ENCODE peak calls at places on chromosomes 13 and 19, in six cellular contexts. One of them, this sample, is unnamed.

GRCh38 chr13:31149604-31150003 is 12.1 kb downstream of the HSPH1 start:
- DNase-seq in putamen: no peak
- DNase-seq in T-helper 2 cell: no peak
- DNase-seq in GOT3: no peak
- DNase-seq in activated naive CD4-positive, alpha-beta T cell treated with Interleukin-2 at 50 U/mL for 16 hours: no peak
- DNase-seq in stimulated activated CD4-positive, alpha-beta T cell treated with anti-CD3 and anti-CD28 coated beads, Interleukin-1b, Interleukin-23, amount 100 ng/mL, for 48 hours: no peak
- DNase-seq in this sample: no peak

GRCh38 chr19:30701178-30701577 is 329.0 kb downstream of the ZNF536 start:
- DNase-seq in putamen: no peak
- DNase-seq in T-helper 2 cell: no peak
- DNase-seq in GOT3: no peak
- DNase-seq in activated naive CD4-positive, alpha-beta T cell treated with Interleukin-2 at 50 U/mL for 16 hours: no peak
- DNase-seq in stimulated activated CD4-positive, alpha-beta T cell treated with anti-CD3 and anti-CD28 coated beads, Interleukin-1b, Interleukin-23, amount 100 ng/mL, for 48 hours: no peak
- DNase-seq in this sample: no peak

GRCh38 chr19:676343-677105 is at the start of gene FSTL3:
- DNase-seq in putamen: no peak
- DNase-seq in T-helper 2 cell: no peak
- DNase-seq in GOT3: no peak
- DNase-seq in activated naive CD4-positive, alpha-beta T cell treated with Interleukin-2 at 50 U/mL for 16 hours: no peak
- DNase-seq in stimulated activated CD4-positive, alpha-beta T cell treated with anti-CD3 and anti-CD28 coated beads, Interleukin-1b, Interleukin-23, amount 100 ng/mL, for 48 hours: no peak
- DNase-seq in this sample: no peak

GRCh38 chr19:6828698-6829633 is 56.5 kb downstream of the VAV1 start:
- DNase-seq in putamen: no peak
- DNase-seq in T-helper 2 cell: no peak
- DNase-seq in GOT3: no peak
- DNase-seq in activated naive CD4-positive, alpha-beta T cell treated with Interleukin-2 at 50 U/mL for 16 hours: peak
- DNase-seq in stimulated activated CD4-positive, alpha-beta T cell treated with anti-CD3 and anti-CD28 coated beads, Interleukin-1b, Interleukin-23, amount 100 ng/mL, for 48 hours: peak
- DNase-seq in this sample: no peak

GRCh38 chr19:41323023-41323422 is 13.1 kb downstream of the CCDC97 start:
- DNase-seq in putamen: no peak
- DNase-seq in T-helper 2 cell: no peak
- DNase-seq in GOT3: no peak
- DNase-seq in activated naive CD4-positive, alpha-beta T cell treated with Interleukin-2 at 50 U/mL for 16 hours: no peak
- DNase-seq in stimulated activated CD4-positive, alpha-beta T cell treated with anti-CD3 and anti-CD28 coated beads, Interleukin-1b, Interleukin-23, amount 100 ng/mL, for 48 hours: no peak
- DNase-seq in this sample: no peak

GRCh38 chr13:61162636-61163035 is 253.0 kb downstream of the PCDH20 start:
- DNase-seq in putamen: no peak
- DNase-seq in T-helper 2 cell: no peak
- DNase-seq in GOT3: no peak
- DNase-seq in activated naive CD4-positive, alpha-beta T cell treated with Interleukin-2 at 50 U/mL for 16 hours: no peak
- DNase-seq in stimulated activated CD4-positive, alpha-beta T cell treated with anti-CD3 and anti-CD28 coated beads, Interleukin-1b, Interleukin-23, amount 100 ng/mL, for 48 hours: no peak
- DNase-seq in this sample: no peak

GRCh38 chr13:79995334-79995733 is 345.6 kb downstream of the SPRY2 start:
- DNase-seq in putamen: peak
- DNase-seq in T-helper 2 cell: no peak
- DNase-seq in GOT3: no peak
- DNase-seq in activated naive CD4-positive, alpha-beta T cell treated with Interleukin-2 at 50 U/mL for 16 hours: no peak
- DNase-seq in stimulated activated CD4-positive, alpha-beta T cell treated with anti-CD3 and anti-CD28 coated beads, Interleukin-1b, Interleukin-23, amount 100 ng/mL, for 48 hours: no peak
- DNase-seq in this sample: peak

GRCh38 chr13:37187110-37187509 is 81.6 kb upstream of the CSNK1A1L start:
- DNase-seq in putamen: no peak
- DNase-seq in T-helper 2 cell: no peak
- DNase-seq in GOT3: no peak
- DNase-seq in activated naive CD4-positive, alpha-beta T cell treated with Interleukin-2 at 50 U/mL for 16 hours: no peak
- DNase-seq in stimulated activated CD4-positive, alpha-beta T cell treated with anti-CD3 and anti-CD28 coated beads, Interleukin-1b, Interleukin-23, amount 100 ng/mL, for 48 hours: no peak
- DNase-seq in this sample: no peak

GRCh38 chr13:46621133-46621532 is 68.2 kb downstream of the LRCH1 start:
- DNase-seq in putamen: no peak
- DNase-seq in T-helper 2 cell: no peak
- DNase-seq in GOT3: no peak
- DNase-seq in activated naive CD4-positive, alpha-beta T cell treated with Interleukin-2 at 50 U/mL for 16 hours: no peak
- DNase-seq in stimulated activated CD4-positive, alpha-beta T cell treated with anti-CD3 and anti-CD28 coated beads, Interleukin-1b, Interleukin-23, amount 100 ng/mL, for 48 hours: no peak
- DNase-seq in this sample: no peak

GRCh38 chr13:113364371-113364932 is 522 bp upstream of the GRTP1 start:
- DNase-seq in putamen: no peak
- DNase-seq in T-helper 2 cell: no peak
- DNase-seq in GOT3: no peak
- DNase-seq in activated naive CD4-positive, alpha-beta T cell treated with Interleukin-2 at 50 U/mL for 16 hours: no peak
- DNase-seq in stimulated activated CD4-positive, alpha-beta T cell treated with anti-CD3 and anti-CD28 coated beads, Interleukin-1b, Interleukin-23, amount 100 ng/mL, for 48 hours: no peak
- DNase-seq in this sample: no peak

GRCh38 chr19:58406818-58407657 is 1.4 kb upstream of the ZNF584 start:
- DNase-seq in putamen: no peak
- DNase-seq in T-helper 2 cell: no peak
- DNase-seq in GOT3: no peak
- DNase-seq in activated naive CD4-positive, alpha-beta T cell treated with Interleukin-2 at 50 U/mL for 16 hours: no peak
- DNase-seq in stimulated activated CD4-positive, alpha-beta T cell treated with anti-CD3 and anti-CD28 coated beads, Interleukin-1b, Interleukin-23, amount 100 ng/mL, for 48 hours: no peak
- DNase-seq in this sample: no peak

GRCh38 chr13:106464076-106464475 is 71.4 kb downstream of the EFNB2 start:
- DNase-seq in putamen: no peak
- DNase-seq in T-helper 2 cell: no peak
- DNase-seq in GOT3: no peak
- DNase-seq in activated naive CD4-positive, alpha-beta T cell treated with Interleukin-2 at 50 U/mL for 16 hours: no peak
- DNase-seq in stimulated activated CD4-positive, alpha-beta T cell treated with anti-CD3 and anti-CD28 coated beads, Interleukin-1b, Interleukin-23, amount 100 ng/mL, for 48 hours: no peak
- DNase-seq in this sample: no peak

GRCh38 chr19:46428278-46429141 is at the start of gene PNMA8C:
- DNase-seq in putamen: peak
- DNase-seq in T-helper 2 cell: no peak
- DNase-seq in GOT3: no peak
- DNase-seq in activated naive CD4-positive, alpha-beta T cell treated with Interleukin-2 at 50 U/mL for 16 hours: peak
- DNase-seq in stimulated activated CD4-positive, alpha-beta T cell treated with anti-CD3 and anti-CD28 coated beads, Interleukin-1b, Interleukin-23, amount 100 ng/mL, for 48 hours: peak
- DNase-seq in this sample: no peak

GRCh38 chr19:34345934-34346333 is 19.1 kb upstream of the GPI start:
- DNase-seq in putamen: peak
- DNase-seq in T-helper 2 cell: no peak
- DNase-seq in GOT3: peak
- DNase-seq in activated naive CD4-positive, alpha-beta T cell treated with Interleukin-2 at 50 U/mL for 16 hours: peak
- DNase-seq in stimulated activated CD4-positive, alpha-beta T cell treated with anti-CD3 and anti-CD28 coated beads, Interleukin-1b, Interleukin-23, amount 100 ng/mL, for 48 hours: peak
- DNase-seq in this sample: peak

GRCh38 chr13:41854758-41855157 is 106.2 kb downstream of the VWA8 start:
- DNase-seq in putamen: no peak
- DNase-seq in T-helper 2 cell: no peak
- DNase-seq in GOT3: no peak
- DNase-seq in activated naive CD4-positive, alpha-beta T cell treated with Interleukin-2 at 50 U/mL for 16 hours: no peak
- DNase-seq in stimulated activated CD4-positive, alpha-beta T cell treated with anti-CD3 and anti-CD28 coated beads, Interleukin-1b, Interleukin-23, amount 100 ng/mL, for 48 hours: no peak
- DNase-seq in this sample: no peak

GRCh38 chr13:57632276-57633140 is 964 bp downstream of the PCDH17 start:
- DNase-seq in putamen: no peak
- DNase-seq in T-helper 2 cell: no peak
- DNase-seq in GOT3: no peak
- DNase-seq in activated naive CD4-positive, alpha-beta T cell treated with Interleukin-2 at 50 U/mL for 16 hours: no peak
- DNase-seq in stimulated activated CD4-positive, alpha-beta T cell treated with anti-CD3 and anti-CD28 coated beads, Interleukin-1b, Interleukin-23, amount 100 ng/mL, for 48 hours: no peak
- DNase-seq in this sample: no peak

GRCh38 chr13:113658836-113659235 is 838 bp upstream of the ATP4B start:
- DNase-seq in putamen: no peak
- DNase-seq in T-helper 2 cell: no peak
- DNase-seq in GOT3: no peak
- DNase-seq in activated naive CD4-positive, alpha-beta T cell treated with Interleukin-2 at 50 U/mL for 16 hours: no peak
- DNase-seq in stimulated activated CD4-positive, alpha-beta T cell treated with anti-CD3 and anti-CD28 coated beads, Interleukin-1b, Interleukin-23, amount 100 ng/mL, for 48 hours: no peak
- DNase-seq in this sample: no peak

GRCh38 chr19:16016226-16017137 is 59.8 kb upstream of the TPM4 start:
- DNase-seq in putamen: no peak
- DNase-seq in T-helper 2 cell: no peak
- DNase-seq in GOT3: no peak
- DNase-seq in activated naive CD4-positive, alpha-beta T cell treated with Interleukin-2 at 50 U/mL for 16 hours: no peak
- DNase-seq in stimulated activated CD4-positive, alpha-beta T cell treated with anti-CD3 and anti-CD28 coated beads, Interleukin-1b, Interleukin-23, amount 100 ng/mL, for 48 hours: no peak
- DNase-seq in this sample: no peak

GRCh38 chr19:23949611-23950010 is 34.9 kb downstream of the ZNF726 start:
- DNase-seq in putamen: no peak
- DNase-seq in T-helper 2 cell: no peak
- DNase-seq in GOT3: no peak
- DNase-seq in activated naive CD4-positive, alpha-beta T cell treated with Interleukin-2 at 50 U/mL for 16 hours: no peak
- DNase-seq in stimulated activated CD4-positive, alpha-beta T cell treated with anti-CD3 and anti-CD28 coated beads, Interleukin-1b, Interleukin-23, amount 100 ng/mL, for 48 hours: no peak
- DNase-seq in this sample: no peak

GRCh38 chr13:76512676-76513277 is 373.4 kb downstream of the KCTD12 start:
- DNase-seq in putamen: no peak
- DNase-seq in T-helper 2 cell: no peak
- DNase-seq in GOT3: no peak
- DNase-seq in activated naive CD4-positive, alpha-beta T cell treated with Interleukin-2 at 50 U/mL for 16 hours: no peak
- DNase-seq in stimulated activated CD4-positive, alpha-beta T cell treated with anti-CD3 and anti-CD28 coated beads, Interleukin-1b, Interleukin-23, amount 100 ng/mL, for 48 hours: no peak
- DNase-seq in this sample: peak

GRCh38 chr13:35994131-35994966 is 136.8 kb downstream of the DCLK1 start:
- DNase-seq in putamen: no peak
- DNase-seq in T-helper 2 cell: no peak
- DNase-seq in GOT3: peak
- DNase-seq in activated naive CD4-positive, alpha-beta T cell treated with Interleukin-2 at 50 U/mL for 16 hours: no peak
- DNase-seq in stimulated activated CD4-positive, alpha-beta T cell treated with anti-CD3 and anti-CD28 coated beads, Interleukin-1b, Interleukin-23, amount 100 ng/mL, for 48 hours: no peak
- DNase-seq in this sample: peak

GRCh38 chr13:83450586-83450985 is 431.7 kb downstream of the SLITRK1 start:
- DNase-seq in putamen: no peak
- DNase-seq in T-helper 2 cell: no peak
- DNase-seq in GOT3: no peak
- DNase-seq in activated naive CD4-positive, alpha-beta T cell treated with Interleukin-2 at 50 U/mL for 16 hours: no peak
- DNase-seq in stimulated activated CD4-positive, alpha-beta T cell treated with anti-CD3 and anti-CD28 coated beads, Interleukin-1b, Interleukin-23, amount 100 ng/mL, for 48 hours: no peak
- DNase-seq in this sample: no peak

GRCh38 chr13:51154029-51154555 is 43.0 kb upstream of the C13orf42 start:
- DNase-seq in putamen: no peak
- DNase-seq in T-helper 2 cell: no peak
- DNase-seq in GOT3: no peak
- DNase-seq in activated naive CD4-positive, alpha-beta T cell treated with Interleukin-2 at 50 U/mL for 16 hours: no peak
- DNase-seq in stimulated activated CD4-positive, alpha-beta T cell treated with anti-CD3 and anti-CD28 coated beads, Interleukin-1b, Interleukin-23, amount 100 ng/mL, for 48 hours: peak
- DNase-seq in this sample: no peak

GRCh38 chr13:114309806-114310410 is 4.4 kb upstream of the CHAMP1 start:
- DNase-seq in putamen: no peak
- DNase-seq in T-helper 2 cell: no peak
- DNase-seq in GOT3: no peak
- DNase-seq in activated naive CD4-positive, alpha-beta T cell treated with Interleukin-2 at 50 U/mL for 16 hours: no peak
- DNase-seq in stimulated activated CD4-positive, alpha-beta T cell treated with anti-CD3 and anti-CD28 coated beads, Interleukin-1b, Interleukin-23, amount 100 ng/mL, for 48 hours: no peak
- DNase-seq in this sample: no peak

GRCh38 chr13:77861716-77862115 is 56.9 kb downstream of the EDNRB start:
- DNase-seq in putamen: no peak
- DNase-seq in T-helper 2 cell: no peak
- DNase-seq in GOT3: no peak
- DNase-seq in activated naive CD4-positive, alpha-beta T cell treated with Interleukin-2 at 50 U/mL for 16 hours: no peak
- DNase-seq in stimulated activated CD4-positive, alpha-beta T cell treated with anti-CD3 and anti-CD28 coated beads, Interleukin-1b, Interleukin-23, amount 100 ng/mL, for 48 hours: no peak
- DNase-seq in this sample: no peak

GRCh38 chr13:20588529-20589110 is 21.7 kb downstream of the IFT88 start:
- DNase-seq in putamen: no peak
- DNase-seq in T-helper 2 cell: no peak
- DNase-seq in GOT3: no peak
- DNase-seq in activated naive CD4-positive, alpha-beta T cell treated with Interleukin-2 at 50 U/mL for 16 hours: no peak
- DNase-seq in stimulated activated CD4-positive, alpha-beta T cell treated with anti-CD3 and anti-CD28 coated beads, Interleukin-1b, Interleukin-23, amount 100 ng/mL, for 48 hours: no peak
- DNase-seq in this sample: no peak

GRCh38 chr13:113589251-113589960 is 4.9 kb downstream of the TFDP1 start:
- DNase-seq in putamen: no peak
- DNase-seq in T-helper 2 cell: no peak
- DNase-seq in GOT3: no peak
- DNase-seq in activated naive CD4-positive, alpha-beta T cell treated with Interleukin-2 at 50 U/mL for 16 hours: no peak
- DNase-seq in stimulated activated CD4-positive, alpha-beta T cell treated with anti-CD3 and anti-CD28 coated beads, Interleukin-1b, Interleukin-23, amount 100 ng/mL, for 48 hours: no peak
- DNase-seq in this sample: no peak

GRCh38 chr13:79679334-79679733 is 198.4 kb downstream of the NDFIP2 start:
- DNase-seq in putamen: no peak
- DNase-seq in T-helper 2 cell: no peak
- DNase-seq in GOT3: no peak
- DNase-seq in activated naive CD4-positive, alpha-beta T cell treated with Interleukin-2 at 50 U/mL for 16 hours: no peak
- DNase-seq in stimulated activated CD4-positive, alpha-beta T cell treated with anti-CD3 and anti-CD28 coated beads, Interleukin-1b, Interleukin-23, amount 100 ng/mL, for 48 hours: peak
- DNase-seq in this sample: no peak

GRCh38 chr19:46524272-46524671 is 28.6 kb upstream of the PNMA8B start:
- DNase-seq in putamen: no peak
- DNase-seq in T-helper 2 cell: no peak
- DNase-seq in GOT3: no peak
- DNase-seq in activated naive CD4-positive, alpha-beta T cell treated with Interleukin-2 at 50 U/mL for 16 hours: no peak
- DNase-seq in stimulated activated CD4-positive, alpha-beta T cell treated with anti-CD3 and anti-CD28 coated beads, Interleukin-1b, Interleukin-23, amount 100 ng/mL, for 48 hours: no peak
- DNase-seq in this sample: no peak

GRCh38 chr13:36752673-36753072 is 66.3 kb upstream of the RFXAP start:
- DNase-seq in putamen: no peak
- DNase-seq in T-helper 2 cell: no peak
- DNase-seq in GOT3: no peak
- DNase-seq in activated naive CD4-positive, alpha-beta T cell treated with Interleukin-2 at 50 U/mL for 16 hours: no peak
- DNase-seq in stimulated activated CD4-positive, alpha-beta T cell treated with anti-CD3 and anti-CD28 coated beads, Interleukin-1b, Interleukin-23, amount 100 ng/mL, for 48 hours: no peak
- DNase-seq in this sample: no peak

GRCh38 chr19:7294571-7295212 is 478 bp upstream of the INSR start:
- DNase-seq in putamen: peak
- DNase-seq in T-helper 2 cell: no peak
- DNase-seq in GOT3: no peak
- DNase-seq in activated naive CD4-positive, alpha-beta T cell treated with Interleukin-2 at 50 U/mL for 16 hours: no peak
- DNase-seq in stimulated activated CD4-positive, alpha-beta T cell treated with anti-CD3 and anti-CD28 coated beads, Interleukin-1b, Interleukin-23, amount 100 ng/mL, for 48 hours: peak
- DNase-seq in this sample: peak

GRCh38 chr19:10625003-10625761 is at the start of gene SLC44A2:
- DNase-seq in putamen: peak
- DNase-seq in T-helper 2 cell: no peak
- DNase-seq in GOT3: no peak
- DNase-seq in activated naive CD4-positive, alpha-beta T cell treated with Interleukin-2 at 50 U/mL for 16 hours: no peak
- DNase-seq in stimulated activated CD4-positive, alpha-beta T cell treated with anti-CD3 and anti-CD28 coated beads, Interleukin-1b, Interleukin-23, amount 100 ng/mL, for 48 hours: no peak
- DNase-seq in this sample: no peak

GRCh38 chr13:112679932-112680677 is 9.7 kb upstream of the ATP11A start:
- DNase-seq in putamen: no peak
- DNase-seq in T-helper 2 cell: no peak
- DNase-seq in GOT3: no peak
- DNase-seq in activated naive CD4-positive, alpha-beta T cell treated with Interleukin-2 at 50 U/mL for 16 hours: no peak
- DNase-seq in stimulated activated CD4-positive, alpha-beta T cell treated with anti-CD3 and anti-CD28 coated beads, Interleukin-1b, Interleukin-23, amount 100 ng/mL, for 48 hours: no peak
- DNase-seq in this sample: no peak

GRCh38 chr19:56132316-56132822 is 8.7 kb upstream of the ZNF444 start:
- DNase-seq in putamen: no peak
- DNase-seq in T-helper 2 cell: no peak
- DNase-seq in GOT3: no peak
- DNase-seq in activated naive CD4-positive, alpha-beta T cell treated with Interleukin-2 at 50 U/mL for 16 hours: no peak
- DNase-seq in stimulated activated CD4-positive, alpha-beta T cell treated with anti-CD3 and anti-CD28 coated beads, Interleukin-1b, Interleukin-23, amount 100 ng/mL, for 48 hours: no peak
- DNase-seq in this sample: no peak

GRCh38 chr19:49421039-49421877 is 2.0 kb downstream of the PTH2 start:
- DNase-seq in putamen: no peak
- DNase-seq in T-helper 2 cell: no peak
- DNase-seq in GOT3: no peak
- DNase-seq in activated naive CD4-positive, alpha-beta T cell treated with Interleukin-2 at 50 U/mL for 16 hours: peak
- DNase-seq in stimulated activated CD4-positive, alpha-beta T cell treated with anti-CD3 and anti-CD28 coated beads, Interleukin-1b, Interleukin-23, amount 100 ng/mL, for 48 hours: peak
- DNase-seq in this sample: no peak

GRCh38 chr19:18672606-18673337 is 10.7 kb upstream of the CRTC1 start:
- DNase-seq in putamen: peak
- DNase-seq in T-helper 2 cell: no peak
- DNase-seq in GOT3: no peak
- DNase-seq in activated naive CD4-positive, alpha-beta T cell treated with Interleukin-2 at 50 U/mL for 16 hours: no peak
- DNase-seq in stimulated activated CD4-positive, alpha-beta T cell treated with anti-CD3 and anti-CD28 coated beads, Interleukin-1b, Interleukin-23, amount 100 ng/mL, for 48 hours: no peak
- DNase-seq in this sample: no peak

GRCh38 chr19:54316746-54317107 is 3.8 kb upstream of the LILRA5 start:
- DNase-seq in putamen: no peak
- DNase-seq in T-helper 2 cell: no peak
- DNase-seq in GOT3: no peak
- DNase-seq in activated naive CD4-positive, alpha-beta T cell treated with Interleukin-2 at 50 U/mL for 16 hours: no peak
- DNase-seq in stimulated activated CD4-positive, alpha-beta T cell treated with anti-CD3 and anti-CD28 coated beads, Interleukin-1b, Interleukin-23, amount 100 ng/mL, for 48 hours: no peak
- DNase-seq in this sample: no peak

GRCh38 chr19:53910170-53910518 is 1.1 kb downstream of the CACNG7 start:
- DNase-seq in putamen: no peak
- DNase-seq in T-helper 2 cell: no peak
- DNase-seq in GOT3: no peak
- DNase-seq in activated naive CD4-positive, alpha-beta T cell treated with Interleukin-2 at 50 U/mL for 16 hours: no peak
- DNase-seq in stimulated activated CD4-positive, alpha-beta T cell treated with anti-CD3 and anti-CD28 coated beads, Interleukin-1b, Interleukin-23, amount 100 ng/mL, for 48 hours: no peak
- DNase-seq in this sample: no peak

GRCh38 chr13:50426932-50427331 is 411.7 kb downstream of the KCNRG start:
- DNase-seq in putamen: no peak
- DNase-seq in T-helper 2 cell: no peak
- DNase-seq in GOT3: no peak
- DNase-seq in activated naive CD4-positive, alpha-beta T cell treated with Interleukin-2 at 50 U/mL for 16 hours: no peak
- DNase-seq in stimulated activated CD4-positive, alpha-beta T cell treated with anti-CD3 and anti-CD28 coated beads, Interleukin-1b, Interleukin-23, amount 100 ng/mL, for 48 hours: no peak
- DNase-seq in this sample: no peak

GRCh38 chr19:43609872-43610271 is 2.0 kb upstream of the SRRM5 start:
- DNase-seq in putamen: no peak
- DNase-seq in T-helper 2 cell: no peak
- DNase-seq in GOT3: no peak
- DNase-seq in activated naive CD4-positive, alpha-beta T cell treated with Interleukin-2 at 50 U/mL for 16 hours: no peak
- DNase-seq in stimulated activated CD4-positive, alpha-beta T cell treated with anti-CD3 and anti-CD28 coated beads, Interleukin-1b, Interleukin-23, amount 100 ng/mL, for 48 hours: no peak
- DNase-seq in this sample: no peak